ENCODE peak calls at places on chromosome 1, in ten cellular contexts. One of them, this sample, is unnamed.

GRCh38 chr1:2502661-2503553 is 23.5 kb downstream of the PANK4 start:
- DNase-seq in PC-3: no peak
- DNase-seq in lower lobe of right lung: no peak
- DNase-seq in neural progenitor cell: no peak
- DNase-seq in IMR-90: no peak
- DNase-seq in pancreas: no peak
- DNase-seq in heart right ventricle: no peak
- DNase-seq in Peyer's patch: no peak
- DNase-seq in tibial nerve: no peak
- DNase-seq in PC-9: no peak
- DNase-seq in this sample: no peak

GRCh38 chr1:153444078-153444477 is 16.4 kb downstream of the S100A7 start:
- DNase-seq in IMR-90: no peak
- DNase-seq in neural progenitor cell: no peak
- DNase-seq in pancreas: no peak
- DNase-seq in tibial nerve: no peak
- DNase-seq in Peyer's patch: no peak
- DNase-seq in lower lobe of right lung: no peak
- DNase-seq in PC-9: no peak
- DNase-seq in PC-3: no peak
- DNase-seq in heart right ventricle: no peak
- DNase-seq in this sample: no peak

GRCh38 chr1:77533660-77534295 is 148.7 kb downstream of the ZZZ3 start:
- DNase-seq in IMR-90: peak
- DNase-seq in pancreas: peak
- DNase-seq in Peyer's patch: peak
- DNase-seq in neural progenitor cell: peak
- DNase-seq in heart right ventricle: peak
- DNase-seq in PC-3: peak
- DNase-seq in tibial nerve: no peak
- DNase-seq in PC-9: peak
- DNase-seq in lower lobe of right lung: peak
- DNase-seq in this sample: no peak

GRCh38 chr1:22186316-22186715 is 43.4 kb upstream of the WNT4 start:
- DNase-seq in PC-3: no peak
- DNase-seq in PC-9: no peak
- DNase-seq in IMR-90: no peak
- DNase-seq in Peyer's patch: no peak
- DNase-seq in neural progenitor cell: no peak
- DNase-seq in tibial nerve: no peak
- DNase-seq in lower lobe of right lung: no peak
- DNase-seq in heart right ventricle: no peak
- DNase-seq in pancreas: no peak
- DNase-seq in this sample: no peak

GRCh38 chr1:23555949-23556640 is 3.2 kb downstream of the ID3 start:
- DNase-seq in pancreas: peak
- DNase-seq in PC-9: peak
- DNase-seq in heart right ventricle: no peak
- DNase-seq in tibial nerve: no peak
- DNase-seq in Peyer's patch: no peak
- DNase-seq in IMR-90: peak
- DNase-seq in neural progenitor cell: peak
- DNase-seq in PC-3: peak
- DNase-seq in lower lobe of right lung: no peak
- DNase-seq in this sample: no peak

GRCh38 chr1:51728611-51729155 is 111.8 kb downstream of the OSBPL9 start:
- DNase-seq in pancreas: no peak
- DNase-seq in PC-9: no peak
- DNase-seq in tibial nerve: no peak
- DNase-seq in neural progenitor cell: peak
- DNase-seq in IMR-90: peak
- DNase-seq in Peyer's patch: no peak
- DNase-seq in lower lobe of right lung: no peak
- DNase-seq in PC-3: no peak
- DNase-seq in heart right ventricle: no peak
- DNase-seq in this sample: no peak

GRCh38 chr1:235632538-235633219 is 16.9 kb downstream of the GNG4 start:
- DNase-seq in PC-9: no peak
- DNase-seq in neural progenitor cell: peak
- DNase-seq in tibial nerve: no peak
- DNase-seq in PC-3: peak
- DNase-seq in lower lobe of right lung: no peak
- DNase-seq in IMR-90: peak
- DNase-seq in pancreas: no peak
- DNase-seq in heart right ventricle: no peak
- DNase-seq in Peyer's patch: no peak
- DNase-seq in this sample: no peak

GRCh38 chr1:12184008-12184681 is 17.4 kb downstream of the TNFRSF1B start:
- DNase-seq in tibial nerve: peak
- DNase-seq in pancreas: peak
- DNase-seq in IMR-90: peak
- DNase-seq in lower lobe of right lung: peak
- DNase-seq in Peyer's patch: peak
- DNase-seq in PC-3: no peak
- DNase-seq in PC-9: peak
- DNase-seq in heart right ventricle: peak
- DNase-seq in neural progenitor cell: peak
- DNase-seq in this sample: peak

GRCh38 chr1:210796421-210796820 is 337.5 kb downstream of the KCNH1 start:
- DNase-seq in IMR-90: no peak
- DNase-seq in Peyer's patch: no peak
- DNase-seq in neural progenitor cell: no peak
- DNase-seq in lower lobe of right lung: no peak
- DNase-seq in heart right ventricle: no peak
- DNase-seq in PC-9: no peak
- DNase-seq in tibial nerve: no peak
- DNase-seq in PC-3: no peak
- DNase-seq in pancreas: no peak
- DNase-seq in this sample: no peak

GRCh38 chr1:182910143-182910542 is 42.8 kb downstream of the SHCBP1L start:
- DNase-seq in pancreas: no peak
- DNase-seq in neural progenitor cell: no peak
- DNase-seq in heart right ventricle: no peak
- DNase-seq in lower lobe of right lung: no peak
- DNase-seq in PC-3: no peak
- DNase-seq in tibial nerve: no peak
- DNase-seq in PC-9: no peak
- DNase-seq in Peyer's patch: no peak
- DNase-seq in IMR-90: no peak
- DNase-seq in this sample: no peak

GRCh38 chr1:54353959-54354358 is 52.2 kb downstream of the SSBP3 start:
- DNase-seq in heart right ventricle: no peak
- DNase-seq in IMR-90: no peak
- DNase-seq in PC-3: no peak
- DNase-seq in neural progenitor cell: peak
- DNase-seq in pancreas: no peak
- DNase-seq in PC-9: no peak
- DNase-seq in tibial nerve: no peak
- DNase-seq in lower lobe of right lung: no peak
- DNase-seq in Peyer's patch: no peak
- DNase-seq in this sample: no peak

GRCh38 chr1:223258751-223259177 is 105.2 kb downstream of the SUSD4 start:
- DNase-seq in IMR-90: peak
- DNase-seq in PC-9: peak
- DNase-seq in heart right ventricle: no peak
- DNase-seq in lower lobe of right lung: no peak
- DNase-seq in PC-3: peak
- DNase-seq in tibial nerve: no peak
- DNase-seq in neural progenitor cell: no peak
- DNase-seq in Peyer's patch: no peak
- DNase-seq in pancreas: no peak
- DNase-seq in this sample: no peak

GRCh38 chr1:84785231-84785630 is 95.0 kb upstream of the SSX2IP start:
- DNase-seq in IMR-90: peak
- DNase-seq in heart right ventricle: no peak
- DNase-seq in Peyer's patch: no peak
- DNase-seq in PC-3: no peak
- DNase-seq in PC-9: no peak
- DNase-seq in tibial nerve: no peak
- DNase-seq in neural progenitor cell: no peak
- DNase-seq in lower lobe of right lung: no peak
- DNase-seq in pancreas: no peak
- DNase-seq in this sample: no peak

GRCh38 chr1:227454686-227455085 is 108.7 kb upstream of the ZNF678 start:
- DNase-seq in neural progenitor cell: no peak
- DNase-seq in Peyer's patch: no peak
- DNase-seq in IMR-90: no peak
- DNase-seq in heart right ventricle: no peak
- DNase-seq in lower lobe of right lung: no peak
- DNase-seq in PC-9: no peak
- DNase-seq in PC-3: no peak
- DNase-seq in pancreas: no peak
- DNase-seq in tibial nerve: no peak
- DNase-seq in this sample: no peak

GRCh38 chr1:221264848-221265247 is 385.6 kb downstream of the HLX start:
- DNase-seq in IMR-90: no peak
- DNase-seq in neural progenitor cell: no peak
- DNase-seq in Peyer's patch: no peak
- DNase-seq in lower lobe of right lung: no peak
- DNase-seq in tibial nerve: no peak
- DNase-seq in PC-9: no peak
- DNase-seq in heart right ventricle: no peak
- DNase-seq in pancreas: no peak
- DNase-seq in PC-3: no peak
- DNase-seq in this sample: no peak

GRCh38 chr1:56453016-56453721 is 126.2 kb downstream of the PLPP3 start:
- DNase-seq in heart right ventricle: no peak
- DNase-seq in neural progenitor cell: no peak
- DNase-seq in lower lobe of right lung: no peak
- DNase-seq in tibial nerve: peak
- DNase-seq in IMR-90: no peak
- DNase-seq in pancreas: no peak
- DNase-seq in PC-3: no peak
- DNase-seq in PC-9: no peak
- DNase-seq in Peyer's patch: no peak
- DNase-seq in this sample: no peak

GRCh38 chr1:224338150-224338838 is 8.3 kb upstream of the NVL start:
- DNase-seq in pancreas: no peak
- DNase-seq in neural progenitor cell: no peak
- DNase-seq in lower lobe of right lung: no peak
- DNase-seq in PC-3: no peak
- DNase-seq in IMR-90: no peak
- DNase-seq in tibial nerve: no peak
- DNase-seq in PC-9: peak
- DNase-seq in Peyer's patch: no peak
- DNase-seq in heart right ventricle: no peak
- DNase-seq in this sample: no peak

GRCh38 chr1:183673605-183674150 is 20.6 kb upstream of the APOBEC4 start:
- DNase-seq in neural progenitor cell: no peak
- DNase-seq in PC-9: no peak
- DNase-seq in pancreas: no peak
- DNase-seq in PC-3: no peak
- DNase-seq in tibial nerve: no peak
- DNase-seq in lower lobe of right lung: no peak
- DNase-seq in IMR-90: no peak
- DNase-seq in heart right ventricle: no peak
- DNase-seq in Peyer's patch: no peak
- DNase-seq in this sample: no peak

GRCh38 chr1:37593726-37594125 is 2.0 kb downstream of the GNL2 start:
- DNase-seq in neural progenitor cell: no peak
- DNase-seq in Peyer's patch: no peak
- DNase-seq in PC-3: no peak
- DNase-seq in pancreas: no peak
- DNase-seq in IMR-90: no peak
- DNase-seq in tibial nerve: no peak
- DNase-seq in PC-9: no peak
- DNase-seq in heart right ventricle: no peak
- DNase-seq in lower lobe of right lung: no peak
- DNase-seq in this sample: no peak

GRCh38 chr1:186617860-186618780 is 62.1 kb downstream of the PTGS2 start:
- DNase-seq in lower lobe of right lung: peak
- DNase-seq in PC-9: no peak
- DNase-seq in IMR-90: no peak
- DNase-seq in heart right ventricle: peak
- DNase-seq in tibial nerve: no peak
- DNase-seq in neural progenitor cell: no peak
- DNase-seq in Peyer's patch: peak
- DNase-seq in pancreas: no peak
- DNase-seq in PC-3: peak
- DNase-seq in this sample: peak
- TF ChIP-seq CTCF in lower lobe of right lung: no peak
- TF ChIP-seq CTCF in PC-9: no peak
- TF ChIP-seq CTCF in IMR-90: no peak
- TF ChIP-seq CTCF in heart right ventricle: no peak
- TF ChIP-seq CTCF in tibial nerve: no peak
- TF ChIP-seq CTCF in neural progenitor cell: no peak
- TF ChIP-seq CTCF in Peyer's patch: no peak
- TF ChIP-seq CTCF in pancreas: no peak
- TF ChIP-seq CTCF in PC-3: peak
- TF ChIP-seq CTCF in this sample: no peak

DNA sequence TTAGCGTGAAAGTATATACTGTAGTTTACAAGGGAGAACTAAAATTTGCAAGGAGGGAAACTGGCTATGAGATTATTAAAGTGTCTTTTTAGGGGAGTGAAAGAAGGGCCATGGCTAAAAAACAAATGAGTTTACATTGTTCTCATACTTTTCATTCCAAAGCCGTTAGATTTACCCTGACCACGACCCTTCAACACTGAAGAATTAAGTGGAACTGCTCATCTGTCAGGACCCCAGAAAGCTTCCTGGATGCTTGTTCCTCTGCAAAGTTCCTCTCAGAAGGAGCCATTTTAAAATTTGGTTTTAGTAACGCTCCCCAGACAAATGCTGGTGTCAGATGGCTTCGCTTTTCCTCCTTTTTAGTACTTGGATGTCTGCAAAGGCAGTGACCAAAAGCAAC is 82.7 kb upstream of the ZBTB18 start:
- DNase-seq in IMR-90: peak
- DNase-seq in lower lobe of right lung: no peak
- DNase-seq in heart right ventricle: no peak
- DNase-seq in tibial nerve: no peak
- DNase-seq in PC-3: no peak
- DNase-seq in neural progenitor cell: no peak
- DNase-seq in Peyer's patch: no peak
- DNase-seq in pancreas: no peak
- DNase-seq in PC-9: no peak
- DNase-seq in this sample: no peak
- H3K27ac ChIP-seq in IMR-90: peak
- H3K27ac ChIP-seq in lower lobe of right lung: no peak
- H3K27ac ChIP-seq in heart right ventricle: no peak
- H3K27ac ChIP-seq in tibial nerve: no peak
- H3K27ac ChIP-seq in PC-3: no peak
- H3K27ac ChIP-seq in neural progenitor cell: peak
- H3K27ac ChIP-seq in Peyer's patch: no peak
- H3K27ac ChIP-seq in pancreas: no peak
- H3K27ac ChIP-seq in PC-9: no peak
- H3K27ac ChIP-seq in this sample: no peak

GRCh38 chr1:35441926-35442579 is 115.2 kb downstream of the KIAA0319L start:
- DNase-seq in tibial nerve: no peak
- DNase-seq in heart right ventricle: no peak
- DNase-seq in Peyer's patch: no peak
- DNase-seq in PC-9: no peak
- DNase-seq in neural progenitor cell: no peak
- DNase-seq in IMR-90: no peak
- DNase-seq in PC-3: no peak
- DNase-seq in lower lobe of right lung: no peak
- DNase-seq in pancreas: no peak
- DNase-seq in this sample: no peak
- H3K4me3 ChIP-seq in tibial nerve: no peak
- H3K4me3 ChIP-seq in heart right ventricle: no peak
- H3K4me3 ChIP-seq in Peyer's patch: no peak
- H3K4me3 ChIP-seq in PC-9: no peak
- H3K4me3 ChIP-seq in neural progenitor cell: no peak
- H3K4me3 ChIP-seq in IMR-90: no peak
- H3K4me3 ChIP-seq in PC-3: no peak
- H3K4me3 ChIP-seq in lower lobe of right lung: no peak
- H3K4me3 ChIP-seq in pancreas: no peak
- H3K4me3 ChIP-seq in this sample: no peak

GRCh38 chr1:203217139-203217621 is 12.3 kb downstream of the CHIT1 start:
- DNase-seq in lower lobe of right lung: no peak
- DNase-seq in IMR-90: no peak
- DNase-seq in tibial nerve: no peak
- DNase-seq in PC-9: no peak
- DNase-seq in neural progenitor cell: no peak
- DNase-seq in heart right ventricle: no peak
- DNase-seq in pancreas: no peak
- DNase-seq in Peyer's patch: no peak
- DNase-seq in PC-3: peak
- DNase-seq in this sample: no peak
- TF ChIP-seq CTCF in lower lobe of right lung: no peak
- TF ChIP-seq CTCF in IMR-90: no peak
- TF ChIP-seq CTCF in tibial nerve: no peak
- TF ChIP-seq CTCF in PC-9: no peak
- TF ChIP-seq CTCF in neural progenitor cell: peak
- TF ChIP-seq CTCF in heart right ventricle: no peak
- TF ChIP-seq CTCF in pancreas: no peak
- TF ChIP-seq CTCF in Peyer's patch: no peak
- TF ChIP-seq CTCF in PC-3: peak
- TF ChIP-seq CTCF in this sample: no peak

This sample was measured in ascending aorta.